ENCODE peak calls at places on chromosome 6, in five cellular contexts. S is fibroblast of the aortic adventitia, E is MCF 10A, C is ovary, Y is HepG2. L is an unnamed sample.

GRCh38 chr6:105359419-105360366 is 43.2 kb downstream of the PREP start:
- DNase-seq in S (peak), E (peak), C (no peak), Y (no peak), L (no peak)

GRCh38 chr6:163284151-163284550 is 130.4 kb upstream of the QKI start:
- DNase-seq in S (no peak), E (no peak), C (no peak), Y (no peak), L (no peak)

GRCh38 chr6:26183581-26184408 is 96.6 kb downstream of the HFE start:
- DNase-seq in S (peak), E (peak), C (peak), Y (no peak), L (peak)

GRCh38 chr6:111992851-111993250 is 61.1 kb upstream of the CCN6 start:
- DNase-seq in S (no peak), E (no peak), C (no peak), Y (no peak), L (no peak)

GRCh38 chr6:37965964-37966676 is 146.6 kb downstream of the ZFAND3 start:
- DNase-seq in S (peak), E (peak), C (no peak), Y (peak), L (no peak)

GRCh38 chr6:39884696-39885095 is 49.6 kb downstream of the MOCS1 start:
- DNase-seq in S (peak), E (no peak), C (no peak), Y (no peak), L (no peak)

GRCh38 chr6:106117579-106117978 is 31.4 kb downstream of the PRDM1 start:
- DNase-seq in S (no peak), E (no peak), C (no peak), Y (no peak), L (no peak)

GRCh38 chr6:170052991-170053821 is 237.7 kb downstream of the DLL1 start:
- DNase-seq in S (no peak), E (no peak), C (peak), Y (no peak), L (no peak)

GRCh38 chr6:18406955-18407738 is 20.0 kb downstream of the RNF144B start:
- DNase-seq in S (no peak), E (no peak), C (no peak), Y (no peak), L (no peak)

GRCh38 chr6:87334683-87335082 is 5.6 kb upstream of the GJB7 start:
- DNase-seq in S (peak), E (no peak), C (no peak), Y (no peak), L (no peak)

GRCh38 chr6:157791461-157791860 is 31.6 kb upstream of the SNX9 start:
- DNase-seq in S (no peak), E (no peak), C (no peak), Y (no peak), L (no peak)

GRCh38 chr6:124967444-124967843 is 5.2 kb downstream of the RNF217 start:
- DNase-seq in S (no peak), E (peak), C (no peak), Y (no peak), L (no peak)

GRCh38 chr6:116530436-116530835 is 15.0 kb downstream of the TRAPPC3L start:
- DNase-seq in S (no peak), E (no peak), C (no peak), Y (peak), L (no peak)

GRCh38 chr6:27544612-27545260 is 71.8 kb upstream of the ZNF184 start:
- DNase-seq in S (no peak), E (peak), C (no peak), Y (no peak), L (peak)

GRCh38 chr6:142867988-142868818 is 76.8 kb downstream of the HIVEP2 start:
- DNase-seq in S (peak), E (no peak), C (no peak), Y (peak), L (no peak)

GRCh38 chr6:106688177-106688951 is 59.0 kb downstream of the QRSL1 start:
- DNase-seq in S (peak), E (peak), C (no peak), Y (peak), L (no peak)

GRCh38 chr6:152380993-152381898 is 255.9 kb downstream of the SYNE1 start:
- DNase-seq in S (peak), E (peak), C (peak), Y (peak), L (peak)

GRCh38 chr6:20845592-20845991 is 311.3 kb downstream of the CDKAL1 start:
- DNase-seq in S (peak), E (no peak), C (no peak), Y (no peak), L (no peak)

GRCh38 chr6:37051138-37052026 is 45.9 kb downstream of the FGD2 start:
- DNase-seq in S (peak), E (peak), C (peak), Y (peak), L (peak)

GRCh38 chr6:37285861-37286311 is 27.9 kb upstream of the TMEM217 start:
- DNase-seq in S (no peak), E (no peak), C (no peak), Y (no peak), L (no peak)

GRCh38 chr6:55176958-55177357 is 2.6 kb downstream of the HCRTR2 start:
- DNase-seq in S (no peak), E (peak), C (no peak), Y (no peak), L (peak)

GRCh38 chr6:125858427-125859320 is 67.9 kb downstream of the NCOA7 start:
- DNase-seq in S (peak), E (peak), C (no peak), Y (peak), L (peak)

GRCh38 chr6:72553531-72554202 is 68.2 kb upstream of the KCNQ5 start:
- DNase-seq in S (peak), E (peak), C (no peak), Y (no peak), L (no peak)

GRCh38 chr6:110296151-110297028 is 61.8 kb downstream of the METTL24 start:
- DNase-seq in S (no peak), E (no peak), C (no peak), Y (no peak), L (no peak)

GRCh38 chr6:139800837-139801236 is 426.4 kb upstream of the CITED2 start:
- DNase-seq in S (no peak), E (no peak), C (no peak), Y (no peak), L (no peak)

GRCh38 chr6:112286010-112286409 is 31.6 kb upstream of the LAMA4 start:
- DNase-seq in S (no peak), E (no peak), C (no peak), Y (no peak), L (no peak)

GRCh38 chr6:140486468-140487361 is 1112.3 kb upstream of the CITED2 start:
- DNase-seq in S (peak), E (no peak), C (no peak), Y (no peak), L (no peak)

GRCh38 chr6:7696061-7696460 is 29.8 kb upstream of the BMP6 start:
- DNase-seq in S (no peak), E (no peak), C (no peak), Y (no peak), L (no peak)

GRCh38 chr6:109258129-109258528 is 124.1 kb downstream of the CD164 start:
- DNase-seq in S (no peak), E (no peak), C (no peak), Y (peak), L (no peak)

GRCh38 chr6:35611235-35611634 is 77.5 kb downstream of the FKBP5 start:
- DNase-seq in S (peak), E (no peak), C (no peak), Y (no peak), L (no peak)

GRCh38 chr6:93749191-93749590 is 329.8 kb upstream of the EPHA7 start:
- DNase-seq in S (peak), E (no peak), C (no peak), Y (no peak), L (no peak)

GRCh38 chr6:42821341-42821668 is 39.5 kb downstream of the BICRAL start:
- DNase-seq in S (no peak), E (no peak), C (no peak), Y (no peak), L (no peak)

GRCh38 chr6:42818878-42819277 is 37.0 kb downstream of the BICRAL start:
- DNase-seq in S (no peak), E (no peak), C (no peak), Y (no peak), L (no peak)

GRCh38 chr6:42820509-42821340 is 38.9 kb downstream of the BICRAL start:
- DNase-seq in S (peak), E (no peak), C (no peak), Y (no peak), L (no peak)

GRCh38 chr6:42821846-42822245 is 40.0 kb downstream of the BICRAL start:
- DNase-seq in S (no peak), E (no peak), C (no peak), Y (no peak), L (no peak)

GRCh38 chr6:42819803-42820508 is 38.1 kb downstream of the BICRAL start:
- DNase-seq in S (peak), E (no peak), C (no peak), Y (peak), L (no peak)
- TF ChIP-seq CTCF in S (peak), E (no peak), C (no peak), Y (no peak), L (no peak)

DNA sequence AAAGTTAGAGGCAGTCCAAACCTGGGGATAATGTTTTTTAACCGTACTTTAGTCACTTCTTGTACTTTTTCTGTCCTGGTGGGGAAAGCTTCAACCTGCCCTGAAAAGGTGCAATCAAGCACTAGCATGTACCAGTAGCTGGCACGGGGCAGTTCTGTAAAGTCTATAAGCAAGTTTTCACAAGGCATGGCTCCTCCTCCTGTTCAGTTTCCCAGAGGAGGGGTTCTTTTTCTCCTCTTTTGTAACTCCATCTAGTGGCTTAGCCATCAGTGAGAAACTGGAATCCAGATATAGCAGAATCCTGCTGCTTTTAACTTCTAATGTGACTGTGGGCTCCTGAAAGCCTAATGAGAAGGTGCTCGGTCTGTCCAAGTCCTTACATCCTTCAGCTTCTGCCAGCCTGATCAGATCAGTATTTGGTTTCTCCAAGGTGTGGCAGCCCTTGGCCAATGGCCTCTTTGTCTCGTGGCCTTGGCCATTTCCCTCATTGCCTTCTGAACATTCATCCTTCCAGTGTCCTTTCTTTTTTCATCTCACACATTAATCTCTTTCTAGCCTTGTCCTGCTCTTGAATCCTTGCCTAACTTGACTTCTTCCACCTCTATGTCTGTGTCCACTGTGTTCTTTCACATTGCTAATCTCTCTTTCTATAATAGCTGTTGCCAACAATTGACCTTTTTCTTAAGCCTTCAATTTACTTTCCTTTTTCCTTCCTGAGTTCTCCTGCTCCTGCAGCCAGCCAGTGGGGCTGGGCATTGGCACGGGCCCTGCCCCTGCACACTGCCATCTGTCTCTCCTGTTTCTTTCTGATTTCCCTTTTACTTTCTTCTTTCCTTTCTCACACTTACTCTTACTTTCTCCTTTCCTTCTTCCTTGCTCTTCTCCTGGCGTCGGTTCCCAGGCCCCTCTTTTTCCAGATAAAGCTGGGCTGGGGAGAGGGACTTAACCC is 222.0 kb upstream of the SYNCRIP start:
- DNase-seq in S (peak), E (peak), C (no peak), Y (peak), L (no peak)
- TF ChIP-seq CTCF in S (peak), E (no peak), C (no peak), Y (no peak), L (no peak)

GRCh38 chr6:138007014-138007472 is 100.2 kb downstream of the PERP start:
- DNase-seq in S (peak), E (peak), C (no peak), Y (peak), L (peak)
- TF ChIP-seq CTCF in S (peak), E (peak), C (no peak), Y (peak), L (peak)

GRCh38 chr6:90610671-90611542 is 24.0 kb upstream of the MAP3K7 start:
- DNase-seq in S (peak), E (no peak), C (peak), Y (no peak), L (peak)
- TF ChIP-seq CTCF in S (no peak), E (no peak), C (no peak), Y (no peak), L (no peak)

DNA sequence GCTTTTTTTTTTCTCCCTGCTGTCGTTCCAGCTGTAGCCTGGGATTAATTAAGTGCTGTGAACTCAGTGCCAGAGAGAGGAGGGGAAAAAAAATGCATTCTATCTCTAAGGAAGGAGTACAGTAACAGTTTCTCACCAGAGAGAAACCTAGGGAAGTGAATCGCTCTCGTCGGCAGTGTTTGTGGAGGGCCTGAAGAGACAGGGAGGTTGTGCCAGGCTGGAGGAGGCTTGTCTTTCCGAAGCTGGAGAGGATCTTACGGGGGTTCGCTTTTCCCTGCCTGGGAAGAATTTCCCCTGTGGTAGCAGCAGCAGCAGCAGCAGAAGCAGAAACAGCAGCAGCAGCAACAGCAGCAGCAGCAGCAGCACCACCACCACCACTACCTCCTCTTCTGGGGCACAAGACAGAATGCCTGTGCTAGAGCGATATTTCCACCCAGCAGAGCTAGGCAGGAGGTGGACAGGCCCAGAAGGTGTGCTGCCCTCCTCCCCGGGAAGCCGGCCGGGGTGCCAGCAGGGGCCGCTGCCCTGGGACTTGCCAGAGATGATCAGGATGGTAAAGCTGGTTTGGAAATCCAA is 186.5 kb downstream of the PDE7B start:
- DNase-seq in S (peak), E (no peak), C (peak), Y (no peak), L (peak)
- TF ChIP-seq CTCF in S (peak), E (no peak), C (no peak), Y (peak), L (no peak)

DNA sequence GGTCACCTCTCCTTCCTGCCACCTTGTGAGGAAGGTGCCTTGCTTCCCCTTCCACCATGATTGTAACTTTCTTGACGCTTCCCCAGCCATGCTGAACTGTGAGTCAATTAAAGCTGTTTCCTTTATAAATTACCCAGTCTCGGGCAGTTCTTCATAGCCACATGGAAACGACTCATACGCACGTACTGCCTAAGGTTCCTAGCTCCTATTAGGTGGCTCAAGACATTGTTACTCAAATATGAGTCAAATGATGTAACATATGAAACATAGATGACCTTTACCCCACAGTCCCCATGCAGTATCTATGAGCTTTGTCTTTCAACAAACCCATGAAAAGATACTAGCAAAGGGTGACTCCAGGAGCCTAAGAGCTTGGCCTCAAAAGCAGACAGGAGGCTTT is 98.3 kb downstream of the SIM1 start:
- DNase-seq in S (peak), E (peak), C (no peak), Y (no peak), L (no peak)
- TF ChIP-seq CTCF in S (no peak), E (no peak), C (no peak), Y (no peak), L (no peak)

DNA sequence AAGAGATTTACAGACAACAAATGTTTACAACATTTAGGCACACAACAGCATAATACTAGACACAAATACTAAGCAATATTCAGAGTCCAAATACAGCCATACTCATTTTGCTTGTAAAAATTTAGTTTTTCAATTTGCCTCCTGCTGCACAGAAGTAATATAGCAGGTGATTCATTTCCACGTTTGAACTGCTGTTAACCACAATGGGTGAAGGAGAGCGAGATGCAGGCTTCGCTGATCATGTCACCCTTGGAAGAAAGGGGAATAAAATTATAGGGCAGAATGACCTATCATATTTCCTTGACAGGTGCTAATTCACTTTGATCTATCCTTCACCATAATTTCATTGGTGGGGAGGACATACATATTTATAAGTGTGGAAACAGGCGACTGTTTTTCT is 643.8 kb upstream of the AGPAT4 start:
- DNase-seq in S (no peak), E (peak), C (no peak), Y (no peak), L (no peak)
- TF ChIP-seq CTCF in S (no peak), E (no peak), C (no peak), Y (no peak), L (no peak)

GRCh38 chr6:14281831-14282230 is 164.3 kb downstream of the CD83 start:
- DNase-seq in S (no peak), E (no peak), C (no peak), Y (no peak), L (no peak)

GRCh38 chr6:14282854-14283505 is 165.4 kb downstream of the CD83 start:
- DNase-seq in S (no peak), E (no peak), C (no peak), Y (no peak), L (no peak)

GRCh38 chr6:14282326-14282725 is 164.8 kb downstream of the CD83 start:
- DNase-seq in S (no peak), E (no peak), C (no peak), Y (no peak), L (no peak)

GRCh38 chr6:14284969-14285368 is 167.4 kb downstream of the CD83 start:
- DNase-seq in S (no peak), E (no peak), C (no peak), Y (no peak), L (no peak)

GRCh38 chr6:14283600-14284235 is 166.1 kb downstream of the CD83 start:
- DNase-seq in S (no peak), E (peak), C (no peak), Y (no peak), L (no peak)
- TF ChIP-seq CTCF in S (no peak), E (no peak), C (no peak), Y (peak), L (no peak)

DNA sequence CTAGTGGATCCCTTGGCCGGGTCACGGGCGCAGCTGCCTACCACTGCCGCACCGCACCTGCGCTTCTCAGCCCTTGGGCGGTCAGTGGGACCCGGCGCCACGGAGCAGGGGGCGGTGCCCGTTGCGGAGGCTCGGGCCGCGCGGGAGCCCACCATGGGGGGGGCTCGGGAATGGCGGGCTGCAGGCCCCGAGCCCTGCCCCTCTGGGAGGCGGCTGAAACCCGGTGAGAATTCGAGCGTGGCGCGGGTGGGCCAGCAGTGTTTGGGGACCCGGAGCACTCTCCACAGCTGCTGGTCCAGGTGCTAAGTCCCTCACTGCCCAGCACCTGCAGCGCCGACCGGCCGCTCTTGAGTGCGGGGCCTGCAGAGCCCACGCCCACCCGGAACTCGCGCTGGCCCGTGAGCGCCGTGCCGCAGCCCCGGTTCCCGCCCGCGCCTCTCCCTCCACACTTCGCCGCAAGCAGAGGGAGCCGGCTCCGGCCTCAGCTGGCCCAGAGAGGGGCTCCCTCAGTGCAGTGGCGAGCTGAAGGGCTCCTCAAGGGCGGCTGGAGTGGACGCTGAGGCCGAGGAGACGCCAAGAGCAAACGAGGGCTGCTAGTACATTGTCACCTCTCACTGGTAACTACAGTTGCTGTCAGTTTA is 120.5 kb upstream of the TMEM170B start:
- DNase-seq in S (no peak), E (no peak), C (no peak), Y (no peak), L (no peak)
- TF ChIP-seq CTCF in S (no peak), E (no peak), C (no peak), Y (no peak), L (no peak)

GRCh38 chr6:2354138-2354491 is 108.7 kb upstream of the GMDS start:
- DNase-seq in S (no peak), E (no peak), C (no peak), Y (no peak), L (no peak)
- TF ChIP-seq CTCF in S (no peak), E (no peak), C (no peak), Y (no peak), L (no peak)

L was measured in nephron progenitor cell.